ENCODE peak calls at places on chromosomes 12 and 14, in seven cellular contexts. I is OCI-LY7, F is GM04504, C is upper lobe of right lung, H is C1 segment of cervical spinal cord, R is RPMI8226, Z is D341Med. B is an unnamed sample.

GRCh38 chr12:42468341-42468821 is 121.2 kb downstream of the PRICKLE1 start:
- DNase-seq in F (no peak), C (no peak), I (peak; percentile 78), R (peak; percentile 83), H (no peak), Z (no peak), B (no peak)

GRCh38 chr12:16361142-16361783 is 13.8 kb downstream of the MGST1 start:
- DNase-seq in F (no peak), Z (no peak), I (no peak), R (no peak), C (no peak), H (no peak), B (no peak)

GRCh38 chr12:3253682-3254275 is 176.6 kb downstream of the TSPAN9 start:
- DNase-seq in Z (no peak), C (no peak), H (no peak), I (no peak), R (no peak), F (no peak), B (peak; percentile 42)

GRCh38 chr12:75706786-75707605 is 195.6 kb upstream of the KRR1 start:
- DNase-seq in C (no peak), H (no peak), Z (no peak), I (no peak), R (no peak), F (no peak), B (no peak)

GRCh38 chr12:48813464-48814312 is 4.6 kb upstream of the CACNB3 start:
- DNase-seq in R (no peak), H (no peak), I (no peak), C (no peak), F (no peak), Z (no peak), B (no peak)

GRCh38 chr12:84408936-84409335 is 503.7 kb downstream of the SLC6A15 start:
- DNase-seq in H (no peak), I (no peak), F (no peak), C (no peak), R (no peak), Z (no peak), B (no peak)

GRCh38 chr12:52528641-52529143 is 8.5 kb upstream of the KRT5 start:
- DNase-seq in Z (no peak), R (no peak), H (no peak), C (no peak), I (no peak), F (no peak), B (no peak)

GRCh38 chr12:62865860-62866407 is 69.0 kb downstream of the PPM1H start:
- DNase-seq in R (no peak), H (no peak), I (no peak), F (no peak), C (no peak), Z (no peak), B (no peak)

GRCh38 chr12:91984571-91984970 is 161.1 kb downstream of the BTG1 start:
- DNase-seq in I (no peak), Z (no peak), F (no peak), H (no peak), C (no peak), R (no peak), B (no peak)

GRCh38 chr12:110068654-110069053 is 20.3 kb upstream of the C12orf76 start:
- DNase-seq in F (no peak), H (no peak), I (no peak), C (no peak), Z (no peak), R (no peak), B (no peak)

GRCh38 chr12:53956251-53956887 is 1.7 kb downstream of the HOXC12 start:
- DNase-seq in C (no peak), F (no peak), Z (no peak), R (peak; percentile 48), H (no peak), I (no peak), B (no peak)

GRCh38 chr12:92197815-92198214 is 52.2 kb upstream of the BTG1 start:
- DNase-seq in H (no peak), I (no peak), F (no peak), R (no peak), C (no peak), Z (no peak), B (no peak)

GRCh38 chr14:21024668-21025373 is at the start of gene NDRG2:
- DNase-seq in F (no peak), C (peak; percentile 91), Z (peak; percentile 82), R (peak; percentile 50), I (no peak), H (peak; percentile 79), B (peak; percentile 91)

GRCh38 chr14:73283592-73284379 is 46.5 kb downstream of the PAPLN start:
- DNase-seq in Z (peak; percentile 60), I (no peak), C (no peak), F (no peak), H (no peak), R (no peak), B (no peak)

GRCh38 chr12:13950502-13950901 is 30.9 kb downstream of the GRIN2B start:
- DNase-seq in I (no peak), C (no peak), R (no peak), Z (no peak), H (no peak), F (no peak), B (no peak)

GRCh38 chr14:49895480-49895879 is 2.6 kb downstream of the ARF6 start:
- DNase-seq in H (no peak), I (peak; percentile 34), F (no peak), Z (no peak), R (no peak), C (no peak), B (no peak)

GRCh38 chr14:96817750-96818666 is 20.8 kb downstream of the VRK1 start:
- DNase-seq in R (no peak), C (no peak), Z (no peak), F (no peak), H (no peak), I (no peak), B (no peak)

GRCh38 chr14:99996951-99997571 is 68.2 kb upstream of the EVL start:
- DNase-seq in C (no peak), Z (no peak), F (no peak), R (no peak), H (no peak), I (no peak), B (no peak)

GRCh38 chr12:93802698-93803097 is 125.5 kb downstream of the CRADD start:
- DNase-seq in R (no peak), F (no peak), H (no peak), Z (no peak), C (no peak), I (no peak), B (no peak)

GRCh38 chr12:81296556-81297305 is 218.9 kb downstream of the ACSS3 start:
- DNase-seq in R (no peak), H (no peak), C (no peak), Z (no peak), F (peak; percentile 5), I (no peak), B (no peak)

B was measured in left lung.